ENCODE peak calls at places on chromosomes 6 and 20, in eight cellular contexts. N, D, M, P, W, B, L and K are unnamed samples.

GRCh38 chr6:158474961-158475343 is 84.9 kb upstream of the TMEM181 start:
- DNase-seq in N (no peak), D (peak), M (peak), P (no peak), W (no peak), B (no peak), L (peak), K (peak)

GRCh38 chr6:40362859-40363258 is 224.3 kb downstream of the LRFN2 start:
- DNase-seq in N (no peak), D (no peak), M (no peak), P (no peak), W (no peak), B (no peak), L (no peak), K (no peak)

GRCh38 chr6:78324213-78324612 is 543.1 kb upstream of the IRAK1BP1 start:
- DNase-seq in N (no peak), D (no peak), M (peak), P (no peak), W (no peak), B (no peak), L (no peak), K (peak)

GRCh38 chr20:32893878-32894483 is 35.3 kb downstream of the EFCAB8 start:
- DNase-seq in N (no peak), D (no peak), M (peak), P (no peak), W (peak), B (no peak), L (peak), K (peak)

GRCh38 chr6:72811971-72812421 is 190.1 kb downstream of the KCNQ5 start:
- DNase-seq in N (no peak), D (no peak), M (peak), P (no peak), W (no peak), B (no peak), L (no peak), K (peak)

GRCh38 chr6:158110986-158111385 is 57.1 kb downstream of the SERAC1 start:
- DNase-seq in N (no peak), D (no peak), M (no peak), P (no peak), W (no peak), B (no peak), L (no peak), K (no peak)

GRCh38 chr6:162684961-162685360 is 42.6 kb downstream of the PRKN start:
- DNase-seq in N (no peak), D (no peak), M (no peak), P (no peak), W (no peak), B (no peak), L (peak), K (peak)

GRCh38 chr6:97885230-97885772 is 602.3 kb upstream of the MMS22L start:
- DNase-seq in N (no peak), D (no peak), M (no peak), P (no peak), W (no peak), B (no peak), L (no peak), K (no peak)

GRCh38 chr20:4961746-4962145 is 39.6 kb downstream of the SLC23A2 start:
- DNase-seq in N (no peak), D (no peak), M (no peak), P (no peak), W (no peak), B (peak), L (peak), K (peak)

GRCh38 chr6:149847943-149848267 is 16.3 kb downstream of the LRP11 start:
- DNase-seq in N (no peak), D (no peak), M (no peak), P (no peak), W (no peak), B (no peak), L (no peak), K (no peak)

GRCh38 chr6:30219244-30219643 is 6.0 kb upstream of the TRIM26 start:
- DNase-seq in N (no peak), D (peak), M (peak), P (no peak), W (peak), B (peak), L (peak), K (peak)

GRCh38 chr20:58552366-58552934 is 37.3 kb upstream of the APCDD1L start:
- DNase-seq in N (no peak), D (peak), M (no peak), P (no peak), W (no peak), B (no peak), L (no peak), K (no peak)

GRCh38 chr6:120826253-120826652 is 508.0 kb downstream of the TBC1D32 start:
- DNase-seq in N (peak), D (peak), M (peak), P (no peak), W (peak), B (no peak), L (peak), K (no peak)

GRCh38 chr6:138088307-138088744 is 18.9 kb downstream of the PERP start:
- DNase-seq in N (no peak), D (peak), M (peak), P (no peak), W (no peak), B (no peak), L (peak), K (peak)

DNA sequence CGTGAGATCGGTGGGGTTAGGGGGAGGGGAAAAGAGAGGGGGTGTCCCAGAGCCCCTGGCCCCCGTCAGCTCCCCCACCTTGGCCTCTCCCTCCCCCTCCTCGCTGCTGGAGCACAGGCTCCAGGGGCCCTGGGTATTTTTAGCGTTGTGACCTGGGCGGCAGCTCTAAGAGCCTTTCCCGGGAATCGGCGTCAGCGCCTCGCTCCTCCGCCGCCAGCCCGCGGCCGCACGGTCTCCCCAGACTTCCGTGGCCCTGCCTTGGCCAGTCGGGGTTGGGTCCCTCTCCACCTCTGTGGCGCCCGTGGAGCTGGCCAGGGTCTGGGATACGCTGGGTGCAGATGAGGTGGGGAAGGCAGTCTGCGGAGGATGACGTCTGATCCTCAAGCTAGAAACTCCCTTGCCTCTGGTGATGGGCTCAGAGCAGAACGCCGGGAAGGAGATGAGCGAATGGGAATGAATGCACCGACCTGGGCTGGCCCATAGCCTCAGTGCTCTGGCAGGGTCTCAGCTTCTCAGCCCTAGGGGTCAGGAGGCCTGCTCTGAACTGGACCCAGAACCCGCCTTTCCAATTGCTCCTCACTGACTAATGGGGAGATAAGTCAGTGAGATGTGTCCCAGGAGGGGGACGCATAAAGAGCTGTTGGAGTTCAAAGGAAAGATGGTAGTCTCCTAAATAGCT is 883 bp upstream of the DBNDD2 start:
- DNase-seq in N (peak), D (peak), M (peak), P (peak), W (no peak), B (peak), L (peak), K (peak)
- H3K4me3 ChIP-seq in N (peak), D (peak), M (peak), P (peak), W (no peak), B (peak), L (peak), K (peak)

DNA sequence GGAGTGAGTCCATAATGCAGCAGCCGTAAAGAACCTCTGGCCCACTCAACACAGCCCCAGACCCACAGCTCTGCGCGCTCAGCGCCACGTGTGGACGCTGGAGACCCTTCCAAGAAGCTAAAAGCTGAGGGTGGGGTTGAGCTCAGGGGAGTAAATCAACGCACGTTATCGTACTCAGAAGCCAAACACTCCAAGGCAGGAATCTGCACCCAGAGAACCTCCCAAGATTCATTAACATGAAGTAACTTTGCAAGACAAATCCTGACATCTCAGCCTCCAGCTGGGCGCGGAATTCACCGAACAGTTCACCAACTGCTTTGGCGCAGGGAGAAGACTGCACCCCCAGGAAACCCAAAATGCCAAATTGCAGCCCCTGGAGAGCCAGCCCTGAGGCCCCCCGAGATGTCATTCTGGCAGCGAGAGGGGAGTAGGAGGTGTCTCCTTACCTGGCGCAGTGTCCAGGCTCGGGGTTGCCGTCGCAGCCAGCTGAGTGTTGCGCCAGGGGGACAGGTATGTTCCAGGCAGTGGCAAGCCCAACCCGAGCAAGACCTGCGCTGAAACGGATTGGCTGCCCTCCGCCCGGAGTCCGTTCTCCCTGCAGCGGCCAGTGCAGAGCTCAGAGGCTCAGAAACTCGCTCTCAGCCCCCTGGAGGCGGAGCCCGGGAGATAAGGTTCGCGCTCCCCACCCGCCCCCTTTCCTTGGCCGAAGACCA is at the start of gene COL21A1:
- DNase-seq in N (peak), D (no peak), M (peak), P (peak), W (no peak), B (peak), L (peak), K (peak)
- H3K4me3 ChIP-seq in N (peak), D (peak), M (peak), P (peak), W (no peak), B (peak), L (peak), K (peak)

GRCh38 chr20:47361268-47361665 is 4.8 kb upstream of the ZMYND8 start:
- DNase-seq in N (no peak), D (no peak), M (no peak), P (no peak), W (no peak), B (no peak), L (no peak), K (no peak)

GRCh38 chr20:47359533-47360206 is 3.2 kb upstream of the ZMYND8 start:
- DNase-seq in N (no peak), D (no peak), M (no peak), P (no peak), W (no peak), B (peak), L (no peak), K (no peak)

GRCh38 chr20:47358672-47359532 is 2.4 kb upstream of the ZMYND8 start:
- DNase-seq in N (peak), D (peak), M (peak), P (no peak), W (peak), B (peak), L (peak), K (peak)

GRCh38 chr20:47360207-47360488 is 3.6 kb upstream of the ZMYND8 start:
- DNase-seq in N (no peak), D (peak), M (peak), P (no peak), W (no peak), B (peak), L (peak), K (peak)

GRCh38 chr20:47360489-47361267 is 4.2 kb upstream of the ZMYND8 start:
- DNase-seq in N (peak), D (peak), M (peak), P (peak), W (peak), B (peak), L (peak), K (peak)
- H3K4me3 ChIP-seq in N (no peak), D (peak), M (peak), P (no peak), W (peak), B (no peak), L (no peak), K (no peak)

GRCh38 chr6:32666420-32667300 is at the start of gene HLA-DQB1:
- DNase-seq in N (no peak), D (no peak), M (peak), P (no peak), W (peak), B (peak), L (peak), K (peak)
- H3K4me3 ChIP-seq in N (peak), D (no peak), M (peak), P (no peak), W (peak), B (no peak), L (no peak), K (no peak)